ENCODE peak calls at places on chromosome 18, in six cellular contexts. Y, F, J, K, M and N are unnamed samples.
A peak's percentile ranks its signal among the peaks of the same experiment; 100 is the strongest.

GRCh38 chr18:24006731-24007308 is 7.7 kb upstream of the TTC39C start:
- DNase-seq in Y (no peak), F (no peak), J (no peak), K (no peak), M (no peak), N (no peak)

GRCh38 chr18:76126327-76126726 is 368.7 kb downstream of the ZNF516 start:
- DNase-seq in Y (peak; percentile 10), F (no peak), J (no peak), K (no peak), M (no peak), N (no peak)

GRCh38 chr18:67359868-67360838 is 156.4 kb downstream of the DSEL start:
- DNase-seq in Y (peak; percentile 38), F (no peak), J (no peak), K (peak; percentile 58), M (no peak), N (no peak)

GRCh38 chr18:69400976-69401474 is 337 bp downstream of the DOK6 start:
- DNase-seq in Y (peak; percentile 7), F (no peak), J (no peak), K (no peak), M (peak; percentile 72), N (no peak)

GRCh38 chr18:47418746-47419145 is 167.3 kb upstream of the SKOR2 start:
- DNase-seq in Y (no peak), F (no peak), J (no peak), K (no peak), M (no peak), N (no peak)

GRCh38 chr18:70288171-70288850 is 534 bp upstream of the SOCS6 start:
- DNase-seq in Y (peak; percentile 54), F (no peak), J (no peak), K (peak; percentile 71), M (peak; percentile 79), N (peak; percentile 18)

GRCh38 chr18:3015203-3015590 is 2.3 kb upstream of the LPIN2 start:
- DNase-seq in Y (no peak), F (no peak), J (peak; percentile 49), K (no peak), M (no peak), N (no peak)

GRCh38 chr18:25076980-25077780 is 274.8 kb downstream of the ZNF521 start:
- DNase-seq in Y (no peak), F (no peak), J (no peak), K (no peak), M (no peak), N (no peak)

GRCh38 chr18:76801567-76802505 is 20.5 kb upstream of the ZNF236 start:
- DNase-seq in Y (peak; percentile 24), F (peak; percentile 90), J (peak; percentile 63), K (peak; percentile 77), M (peak; percentile 81), N (peak; percentile 76)

GRCh38 chr18:43534511-43534910 is 257.2 kb upstream of the SYT4 start:
- DNase-seq in Y (no peak), F (no peak), J (no peak), K (no peak), M (no peak), N (no peak)

GRCh38 chr18:36809590-36810381 is 19.0 kb downstream of the TPGS2 start:
- DNase-seq in Y (peak; percentile 31), F (no peak), J (peak; percentile 74), K (no peak), M (no peak), N (no peak)

GRCh38 chr18:57819671-57820460 is 16.8 kb upstream of the ATP8B1 start:
- DNase-seq in Y (peak; percentile 86), F (no peak), J (peak; percentile 14), K (peak; percentile 62), M (peak; percentile 72), N (no peak)

GRCh38 chr18:77165489-77166415 is 33.2 kb upstream of the MBP start:
- DNase-seq in Y (peak; percentile 66), F (no peak), J (no peak), K (peak; percentile 91), M (no peak), N (no peak)

GRCh38 chr18:63140997-63141776 is 178.4 kb downstream of the BCL2 start:
- DNase-seq in Y (no peak), F (no peak), J (no peak), K (no peak), M (no peak), N (no peak)

GRCh38 chr18:63138469-63139340 is 180.9 kb downstream of the BCL2 start:
- DNase-seq in Y (peak; percentile 39), F (peak; percentile 84), J (peak; percentile 77), K (peak; percentile 60), M (no peak), N (peak; percentile 77)

GRCh38 chr18:63135101-63135500 is 184.5 kb downstream of the BCL2 start:
- DNase-seq in Y (no peak), F (no peak), J (no peak), K (no peak), M (no peak), N (no peak)

GRCh38 chr18:63140038-63140450 is 179.5 kb downstream of the BCL2 start:
- DNase-seq in Y (no peak), F (no peak), J (no peak), K (no peak), M (no peak), N (no peak)

GRCh38 chr18:63137999-63138448 is 181.5 kb downstream of the BCL2 start:
- DNase-seq in Y (peak; percentile 72), F (peak; percentile 88), J (peak; percentile 79), K (peak; percentile 61), M (no peak), N (peak; percentile 74)
- H3K4me3 ChIP-seq in Y (peak overlapping the region; percentile 27), F (no peak overlapping the region), J (peak overlapping the region; percentile 2), K (peak overlapping the region; percentile 61), M (no peak overlapping the region), N (peak overlapping the region; percentile 59)

DNA sequence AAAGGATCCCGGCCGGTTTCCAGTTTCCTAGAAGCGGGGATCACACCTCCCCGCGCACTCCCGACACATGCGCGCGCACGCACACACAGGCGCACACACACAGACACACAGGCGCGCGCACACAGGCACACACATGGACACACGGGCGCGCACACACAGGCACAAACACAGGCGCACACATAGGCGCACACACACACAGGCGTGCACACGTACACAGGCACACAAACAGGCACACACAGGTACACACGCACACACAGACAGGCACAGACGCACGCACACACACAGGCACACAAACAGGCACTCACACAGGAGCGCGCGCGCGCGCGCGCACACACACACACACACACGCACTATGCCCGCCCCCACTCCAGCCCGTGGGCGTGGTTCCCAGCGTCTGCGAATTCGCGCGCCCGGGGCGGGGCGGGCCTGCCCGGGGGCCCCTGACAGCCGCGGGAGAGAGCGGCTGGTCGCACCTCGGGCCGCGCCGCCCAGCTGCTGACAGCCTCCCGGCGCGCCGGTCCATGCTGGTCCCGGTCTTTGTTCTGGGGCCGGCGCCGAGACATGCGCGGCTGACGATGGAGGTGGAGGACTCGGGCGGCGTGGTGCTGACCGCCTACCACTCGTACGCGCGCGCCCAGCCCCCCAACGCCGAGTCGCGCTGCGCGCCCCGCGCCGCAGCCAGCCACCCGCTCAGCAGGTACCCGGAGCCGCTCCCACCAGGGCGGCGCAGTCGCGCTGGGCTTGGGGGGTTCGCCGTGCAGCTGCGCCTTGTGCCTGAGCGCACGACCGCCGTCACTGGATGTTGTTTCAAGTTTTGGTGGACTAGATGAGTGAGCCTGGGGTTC is at the start of gene ARHGAP28:
- DNase-seq in Y (peak; percentile 79), F (peak; percentile 87), J (peak; percentile 45), K (peak; percentile 93), M (peak; percentile 96), N (peak; percentile 25)
- TF ChIP-seq CTCF in Y (peak; percentile 17), F (no peak), J (no peak), K (peak; percentile 28), M (no peak), N (peak; percentile 7)

GRCh38 chr18:78827141-78827540 is 152.5 kb upstream of the SALL3 start:
- DNase-seq in Y (no peak), F (no peak), J (no peak), K (no peak), M (no peak), N (no peak)

GRCh38 chr18:78830161-78830560 is 149.5 kb upstream of the SALL3 start:
- DNase-seq in Y (no peak), F (no peak), J (no peak), K (no peak), M (no peak), N (no peak)

GRCh38 chr18:78828131-78828530 is 151.5 kb upstream of the SALL3 start:
- DNase-seq in Y (no peak), F (no peak), J (no peak), K (no peak), M (no peak), N (no peak)

GRCh38 chr18:78825168-78825567 is 154.4 kb upstream of the SALL3 start:
- DNase-seq in Y (no peak), F (no peak), J (no peak), K (no peak), M (no peak), N (no peak)

GRCh38 chr18:78826631-78827030 is 153.0 kb upstream of the SALL3 start:
- DNase-seq in Y (no peak), F (no peak), J (no peak), K (no peak), M (no peak), N (no peak)
- H3K27me3 ChIP-seq in Y (peaks cover 10% of the 10 kb centered on the region), F (no peaks in the 10 kb centered on the region), J (peaks cover 5% of the 10 kb centered on the region), K (no peaks in the 10 kb centered on the region), M (no peaks in the 10 kb centered on the region), N (no peaks in the 10 kb centered on the region)

GRCh38 chr18:55839350-55839749 is 251.4 kb upstream of the TCF4 start:
- DNase-seq in Y (no peak), F (no peak), J (no peak), K (no peak), M (no peak), N (no peak)
- H3K4me3 ChIP-seq in Y (no peak overlapping the region), F (no peak overlapping the region), J (no peak overlapping the region), K (no peak overlapping the region), M (no peak overlapping the region), N (no peak overlapping the region)